ENCODE peak calls at places on chromosomes 13 and 19, in seven cellular contexts. X is non-pigmented ciliary epithelial cell; H is uterus; U is activated B cell treated with CpG ODN at 0.5 μM for 24 hours; D is activated CD4-positive, alpha-beta T cell treated with anti-CD3 and anti-CD28 coated beads for 24 hours; M is SHP77; C is smooth muscle cell of the brain vasculature. L is an unnamed sample.

GRCh38 chr19:55552620-55553019 is 7.3 kb upstream of the SBK3 start:
- DNase-seq in X (peak), H (no peak), U (no peak), D (no peak), M (no peak), C (no peak), L (no peak)

GRCh38 chr13:40975441-40975840 is 43.7 kb downstream of the ELF1 start:
- DNase-seq in X (no peak), H (no peak), U (no peak), D (no peak), M (no peak), C (no peak), L (no peak)

GRCh38 chr19:38667552-38668205 is 20.2 kb downstream of the ACTN4 start:
- DNase-seq in X (peak), H (no peak), U (no peak), D (no peak), M (no peak), C (no peak), L (no peak)

GRCh38 chr13:21074601-21075302 is 13.4 kb upstream of the LATS2 start:
- DNase-seq in X (no peak), H (no peak), U (no peak), D (no peak), M (no peak), C (no peak), L (no peak)

GRCh38 chr13:67061750-67062149 is 168.4 kb downstream of the PCDH9 start:
- DNase-seq in X (no peak), H (no peak), U (no peak), D (no peak), M (no peak), C (no peak), L (no peak)

GRCh38 chr19:6378036-6378435 is 2.3 kb upstream of the PSPN start:
- DNase-seq in X (peak), H (peak), U (no peak), D (no peak), M (no peak), C (no peak), L (no peak)

GRCh38 chr13:24097667-24098066 is 62.9 kb upstream of the SPATA13 start:
- DNase-seq in X (no peak), H (no peak), U (no peak), D (peak), M (no peak), C (no peak), L (no peak)

GRCh38 chr13:29511980-29512379 is 83.5 kb downstream of the SLC7A1 start:
- DNase-seq in X (no peak), H (peak), U (no peak), D (no peak), M (no peak), C (no peak), L (no peak)

GRCh38 chr13:51003642-51004041 is 94.1 kb downstream of the RNASEH2B start:
- DNase-seq in X (no peak), H (no peak), U (no peak), D (no peak), M (no peak), C (no peak), L (no peak)

GRCh38 chr19:33906578-33907335 is 110.1 kb downstream of the KCTD15 start:
- DNase-seq in X (peak), H (no peak), U (no peak), D (no peak), M (no peak), C (no peak), L (no peak)